ENCODE peak calls at places on chromosome 19, in eight cellular contexts. T is foreskin fibroblast; Y is adrenal gland; R is MM.1S; V is fibroblast of lung; S is psoas muscle; U is effector memory CD4-positive, alpha-beta T cell; B is choroid plexus epithelial cell. D is an unnamed sample.

GRCh38 chr19:1783874-1784273 is 28.2 kb downstream of the ATP8B3 start:
- DNase-seq in R (no peak), Y (no peak), S (no peak), V (no peak), B (no peak), U (no peak), T (no peak), D (no peak)

GRCh38 chr19:55103190-55103589 is 14.2 kb downstream of the PPP1R12C start:
- DNase-seq in B (no peak), U (no peak), Y (no peak), T (no peak), V (no peak), R (no peak), S (peak), D (no peak)

GRCh38 chr19:16235811-16236710 is 38.4 kb downstream of the AP1M1 start:
- DNase-seq in V (no peak), U (no peak), T (no peak), S (peak), Y (no peak), B (no peak), R (no peak), D (no peak)

GRCh38 chr19:1251503-1252220 is 3.3 kb downstream of the MIDN start:
- DNase-seq in V (no peak), Y (peak), T (no peak), B (peak), S (peak), R (no peak), U (peak), D (no peak)

GRCh38 chr19:45668342-45668871 is 386 bp downstream of the GIPR start:
- DNase-seq in B (no peak), Y (no peak), T (no peak), V (no peak), U (no peak), S (no peak), R (no peak), D (no peak)

GRCh38 chr19:16714702-16715294 is 4.8 kb upstream of the NWD1 start:
- DNase-seq in U (peak), R (no peak), Y (peak), S (peak), T (peak), V (peak), B (peak), D (peak)

GRCh38 chr19:44803442-44804428 is 5.2 kb upstream of the BCAM start:
- DNase-seq in V (no peak), B (no peak), T (no peak), R (no peak), S (no peak), U (no peak), Y (no peak), D (no peak)

GRCh38 chr19:33400856-33401682 is 27.6 kb downstream of the CEBPG start:
- DNase-seq in Y (no peak), S (peak), U (no peak), R (no peak), B (no peak), V (no peak), T (no peak), D (no peak)

GRCh38 chr19:43300876-43301765 is 31.8 kb upstream of the PSG9 start:
- DNase-seq in U (no peak), Y (no peak), T (no peak), B (no peak), V (no peak), S (no peak), R (no peak), D (no peak)

GRCh38 chr19:57653689-57654088 is 15.0 kb upstream of the ZSCAN4 start:
- DNase-seq in S (no peak), B (no peak), R (no peak), V (no peak), U (no peak), T (no peak), Y (no peak), D (no peak)

GRCh38 chr19:6674868-6675305 is 4.9 kb upstream of the TNFSF14 start:
- DNase-seq in S (peak), U (peak), T (peak), B (peak), R (peak), V (peak), Y (peak), D (peak)

GRCh38 chr19:15253513-15253912 is 21.3 kb upstream of the EPHX3 start:
- DNase-seq in V (no peak), S (no peak), T (no peak), R (no peak), B (no peak), Y (no peak), U (no peak), D (no peak)

GRCh38 chr19:23698711-23699520 is 11.9 kb upstream of the ZNF675 start:
- DNase-seq in U (no peak), R (peak), B (no peak), T (no peak), V (no peak), S (no peak), Y (no peak), D (no peak)

GRCh38 chr19:43780706-43781525 is at the start of gene KCNN4:
- DNase-seq in U (peak), S (no peak), R (no peak), V (peak), B (peak), Y (no peak), T (peak), D (peak)

GRCh38 chr19:39941151-39941550 is 6.7 kb upstream of the FCGBP start:
- DNase-seq in R (no peak), U (peak), Y (no peak), V (no peak), S (no peak), T (no peak), B (no peak), D (no peak)

GRCh38 chr19:54017266-54017665 is 25.8 kb downstream of the CACNG6 start:
- DNase-seq in B (peak), R (no peak), T (no peak), Y (no peak), U (no peak), S (no peak), V (peak), D (no peak)

GRCh38 chr19:6587998-6588507 is 2.9 kb downstream of the CD70 start:
- DNase-seq in T (no peak), R (no peak), S (no peak), V (no peak), U (no peak), B (no peak), Y (no peak), D (peak)

GRCh38 chr19:49361438-49362047 is 673 bp downstream of the TEAD2 start:
- DNase-seq in U (no peak), Y (peak), T (peak), B (peak), R (no peak), S (peak), V (peak), D (no peak)
- H3K4me3 ChIP-seq in U (no peak), Y (peak), T (peak), B (peak), R (no peak), S (peak), V (peak), D (no peak)

GRCh38 chr19:42116308-42117075 is 15.8 kb downstream of the POU2F2 start:
- DNase-seq in S (peak), R (no peak), T (no peak), V (no peak), U (no peak), B (no peak), Y (no peak), D (no peak)

GRCh38 chr19:42115219-42115618 is 17.0 kb downstream of the POU2F2 start:
- DNase-seq in S (no peak), U (no peak), V (no peak), R (no peak), B (peak), Y (no peak), T (peak), D (no peak)

GRCh38 chr19:42115705-42116104 is 16.5 kb downstream of the POU2F2 start:
- DNase-seq in Y (no peak), S (no peak), U (no peak), T (no peak), B (no peak), V (no peak), R (no peak), D (no peak)

GRCh38 chr19:42113641-42114348 is 18.5 kb downstream of the POU2F2 start:
- DNase-seq in V (peak), Y (no peak), R (no peak), U (no peak), T (peak), B (peak), S (peak), D (peak)

DNA sequence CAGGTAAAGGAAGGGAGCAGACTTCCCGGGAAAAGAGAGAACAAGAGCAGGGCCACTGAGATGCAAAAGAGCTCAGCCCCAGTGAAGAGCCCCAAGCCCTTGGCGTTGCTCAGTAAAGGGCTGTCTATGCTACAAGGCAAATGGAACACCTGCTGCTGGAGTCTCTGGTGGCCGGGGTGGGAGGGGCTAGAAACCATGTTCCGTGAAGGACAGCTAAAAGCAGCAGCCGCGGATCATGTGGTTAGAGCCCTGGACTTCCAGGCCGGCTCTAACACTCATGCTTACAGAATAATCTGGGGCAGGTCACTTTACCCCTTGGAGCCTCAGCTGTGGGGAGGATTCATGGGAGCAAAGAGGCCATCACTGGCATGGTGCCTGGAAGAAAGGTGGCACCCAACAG is 17.8 kb downstream of the POU2F2 start:
- DNase-seq in U (no peak), V (no peak), T (no peak), B (peak), R (peak), Y (no peak), S (peak), D (peak)
- H3K4me3 ChIP-seq in U (no peak), V (no peak), T (no peak), B (no peak), R (no peak), Y (no peak), S (no peak), D (peak)

GRCh38 chr19:49932041-49932451 is 2.7 kb upstream of the NUP62 start:
- DNase-seq in T (no peak), R (no peak), U (no peak), S (no peak), V (no peak), B (no peak), Y (no peak), D (no peak)

GRCh38 chr19:49932731-49933131 is 3.4 kb upstream of the NUP62 start:
- DNase-seq in B (no peak), R (no peak), Y (no peak), T (no peak), V (no peak), U (no peak), S (no peak), D (no peak)

GRCh38 chr19:49936549-49936948 is 7.2 kb upstream of the NUP62 start:
- DNase-seq in T (no peak), U (no peak), V (no peak), Y (no peak), B (no peak), R (no peak), S (no peak), D (no peak)

GRCh38 chr19:49931293-49932040 is 2.2 kb upstream of the NUP62 start:
- DNase-seq in B (no peak), T (no peak), V (no peak), S (no peak), U (no peak), Y (no peak), R (no peak), D (no peak)

DNA sequence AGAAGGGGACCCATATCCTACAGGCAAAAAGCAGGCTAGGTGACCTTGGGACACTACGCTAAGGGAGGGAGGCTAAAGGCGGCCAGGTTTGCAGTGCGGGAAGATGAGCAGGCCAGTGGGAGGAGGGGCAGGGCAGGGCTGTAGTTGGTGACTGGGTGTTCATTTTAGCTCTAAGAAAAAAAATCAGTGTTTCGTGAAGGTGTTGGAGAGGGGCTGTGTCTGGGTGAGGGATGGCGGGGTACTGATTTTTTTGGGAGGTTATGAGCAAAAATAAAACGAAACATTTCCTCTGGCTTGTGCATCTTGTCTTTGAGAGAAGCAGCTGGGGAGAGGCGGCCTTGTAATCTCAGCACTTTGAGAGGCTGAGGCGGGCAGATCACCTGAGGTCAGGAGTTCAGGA is 4.3 kb upstream of the NUP62 start:
- DNase-seq in T (no peak), U (no peak), S (no peak), B (no peak), R (no peak), V (no peak), Y (no peak), D (no peak)
- H3K4me3 ChIP-seq in T (no peak), U (no peak), S (no peak), B (no peak), R (no peak), V (no peak), Y (no peak), D (no peak)

GRCh38 chr19:10864538-10864899 is 6.8 kb upstream of the CARM1 start:
- DNase-seq in S (peak), V (peak), R (peak), Y (peak), B (peak), U (peak), T (peak), D (peak)

GRCh38 chr19:10862561-10863106 is 8.7 kb upstream of the CARM1 start:
- DNase-seq in R (no peak), B (no peak), Y (no peak), U (no peak), T (no peak), V (no peak), S (no peak), D (no peak)

GRCh38 chr19:10861118-10861651 is 10.2 kb upstream of the CARM1 start:
- DNase-seq in B (peak), Y (no peak), V (no peak), R (no peak), S (no peak), T (no peak), U (peak), D (peak)

GRCh38 chr19:10866495-10866894 is 4.9 kb upstream of the CARM1 start:
- DNase-seq in Y (no peak), T (no peak), S (no peak), B (no peak), V (no peak), U (no peak), R (no peak), D (no peak)

GRCh38 chr19:10863107-10863700 is 8.1 kb upstream of the CARM1 start:
- DNase-seq in R (no peak), V (peak), Y (no peak), U (no peak), B (peak), S (no peak), T (no peak), D (no peak)
- H3K4me3 ChIP-seq in R (no peak), V (no peak), Y (no peak), U (no peak), B (no peak), S (no peak), T (no peak), D (no peak)

GRCh38 chr19:8150998-8151397 is 1.6 kb upstream of the FBN3 start:
- DNase-seq in S (no peak), V (no peak), T (no peak), B (no peak), Y (no peak), R (no peak), U (no peak), D (no peak)
- H3K4me3 ChIP-seq in S (no peak), V (no peak), T (no peak), B (no peak), Y (no peak), R (no peak), U (no peak), D (no peak)

GRCh38 chr19:38899447-38900219 is at the start of the genes NFKBIB and SIRT2:
- DNase-seq in T (peak), Y (peak), R (peak), U (peak), B (peak), S (peak), V (peak), D (peak)

GRCh38 chr19:38901683-38902082 is 1.9 kb downstream of the NFKBIB start:
- DNase-seq in S (no peak), R (no peak), U (no peak), Y (no peak), B (no peak), T (no peak), V (no peak), D (no peak)

GRCh38 chr19:38898788-38899446 is 501 bp downstream of the SIRT2 start:
- DNase-seq in S (no peak), R (no peak), U (no peak), T (peak), V (peak), Y (no peak), B (peak), D (peak)

GRCh38 chr19:38900220-38900629 is 456 bp downstream of the NFKBIB start:
- DNase-seq in Y (no peak), S (no peak), U (no peak), R (no peak), T (no peak), V (no peak), B (no peak), D (no peak)

DNA sequence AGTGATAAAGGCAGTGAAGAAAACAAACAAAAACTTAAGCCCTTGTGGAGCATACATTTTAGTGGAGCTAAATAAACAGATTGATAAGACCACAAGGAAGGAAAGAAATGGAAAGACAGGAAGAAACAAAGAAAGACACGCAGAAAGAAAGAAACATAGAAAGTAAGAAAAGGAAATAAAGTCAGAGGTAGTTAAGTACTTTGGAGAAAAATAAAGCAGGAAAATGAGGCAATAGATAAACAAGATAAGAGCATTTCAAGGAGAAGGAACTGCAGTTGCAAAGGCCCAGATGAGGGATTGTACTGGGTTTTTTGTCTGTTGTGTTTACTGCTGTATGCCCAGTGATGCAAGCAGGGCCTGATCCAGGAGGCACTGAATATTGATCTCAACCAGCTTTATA is 1.0 kb downstream of the NFKBIB start:
- DNase-seq in U (no peak), Y (no peak), T (no peak), R (no peak), S (no peak), V (no peak), B (peak), D (no peak)
- H3K4me3 ChIP-seq in U (peak), Y (no peak), T (peak), R (peak), S (peak), V (peak), B (peak), D (peak)

DNA sequence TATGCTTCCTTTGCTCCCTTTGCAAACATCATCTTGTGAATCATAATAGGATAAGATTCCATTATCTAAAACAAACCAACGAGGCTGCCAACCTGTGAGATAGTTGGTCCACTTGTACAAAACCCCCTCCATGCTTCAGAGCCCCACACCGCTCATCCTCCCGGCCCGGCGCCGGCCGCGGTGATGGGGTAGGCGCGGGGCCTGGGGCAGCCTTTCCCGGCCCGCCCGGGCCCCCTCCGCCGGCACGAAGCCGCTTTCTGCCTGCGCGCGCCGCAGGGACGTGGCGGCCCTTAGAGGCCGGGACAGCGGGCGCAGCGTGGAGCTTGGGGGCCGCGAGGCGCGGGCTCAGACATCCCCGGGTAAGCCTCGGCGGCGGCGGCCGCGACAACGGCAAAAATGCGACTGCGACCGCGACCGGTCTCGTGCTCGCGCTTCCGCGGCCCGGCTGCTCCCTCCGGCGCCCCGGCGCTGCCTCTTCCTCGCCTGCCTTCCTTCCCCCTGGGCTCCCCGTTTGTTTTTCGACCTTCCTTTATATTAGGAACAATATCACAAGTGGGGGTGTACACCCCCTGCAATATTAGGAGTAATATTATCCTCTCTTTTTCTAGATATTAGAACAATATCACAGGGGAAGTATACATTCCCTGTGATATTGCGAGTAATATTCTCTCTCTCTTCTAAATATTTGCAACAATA is 54.0 kb upstream of the CEACAM21 start:
- DNase-seq in Y (peak), V (no peak), B (no peak), S (peak), T (no peak), R (no peak), U (peak), D (peak)
- H3K4me3 ChIP-seq in Y (no peak), V (no peak), B (peak), S (peak), T (no peak), R (peak), U (peak), D (peak)

GRCh38 chr19:7829162-7829520 is 877 bp upstream of the EVI5L start:
- DNase-seq in B (no peak), T (no peak), R (no peak), S (no peak), Y (no peak), V (no peak), U (no peak), D (no peak)
- H3K4me3 ChIP-seq in B (peak), T (peak), R (peak), S (peak), Y (no peak), V (peak), U (peak), D (peak)

DNA sequence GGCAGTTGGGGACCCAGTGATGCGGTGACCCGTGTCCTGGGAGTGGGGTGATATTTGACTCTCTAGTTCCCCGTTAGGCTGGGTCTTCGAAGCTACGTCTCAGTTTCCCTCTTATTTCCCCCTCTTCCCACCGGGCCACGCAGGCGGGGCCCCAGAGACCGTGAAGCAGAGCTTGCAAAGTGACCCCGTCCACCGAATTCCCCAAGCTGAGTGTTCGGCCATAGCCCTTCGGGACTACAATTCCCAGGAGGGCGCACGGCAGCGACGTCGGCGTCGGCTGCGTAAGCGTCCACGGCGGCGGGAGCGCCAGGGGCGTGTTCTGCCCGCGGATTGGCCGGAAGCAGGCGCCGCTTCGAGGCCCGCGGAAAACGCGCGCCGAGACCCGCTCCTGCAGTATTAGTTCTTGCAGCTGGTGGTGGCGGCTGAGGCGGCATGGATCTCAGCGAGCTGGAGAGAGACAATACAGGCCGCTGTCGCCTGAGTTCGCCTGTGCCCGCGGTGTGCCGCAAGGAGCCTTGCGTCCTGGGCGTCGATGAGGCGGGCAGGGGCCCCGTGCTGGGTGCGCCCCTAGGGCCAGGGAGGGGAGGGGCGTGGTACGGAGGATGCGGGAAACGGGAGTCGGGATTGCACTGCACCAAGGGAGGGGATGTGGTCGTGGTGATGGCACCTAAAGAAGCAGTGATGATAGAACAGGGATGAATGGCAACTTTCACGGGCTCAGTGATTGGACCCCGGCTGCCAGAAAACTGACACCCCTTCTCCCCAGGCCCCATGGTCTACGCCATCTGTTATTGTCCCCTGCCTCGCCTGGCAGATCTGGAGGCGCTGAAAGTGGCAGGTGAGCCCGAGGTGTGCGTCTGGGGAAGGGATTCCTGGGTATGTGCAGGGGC is at the start of gene RNASEH2A:
- DNase-seq in R (peak), B (peak), V (peak), T (peak), Y (peak), S (peak), U (peak), D (peak)
- H3K4me3 ChIP-seq in R (peak), B (peak), V (peak), T (peak), Y (no peak), S (peak), U (peak), D (peak)

D was measured in GM12865.